ENCODE peak calls at places on chromosome 16, in seven cellular contexts. One of them, this sample, is unnamed.

GRCh38 chr16:51388516-51388951 is 237.5 kb upstream of the SALL1 start:
- DNase-seq in heart left ventricle: no peak
- DNase-seq in transverse colon: no peak
- DNase-seq in breast epithelium: no peak
- DNase-seq in IMR-90: no peak
- DNase-seq in ovary: no peak
- DNase-seq in H54: no peak
- DNase-seq in this sample: no peak

GRCh38 chr16:71431176-71431575 is 10.7 kb downstream of the TLE7 start:
- DNase-seq in transverse colon: no peak
- DNase-seq in ovary: no peak
- DNase-seq in IMR-90: no peak
- DNase-seq in heart left ventricle: no peak
- DNase-seq in H54: no peak
- DNase-seq in breast epithelium: no peak
- DNase-seq in this sample: no peak

GRCh38 chr16:64012166-64012565 is 1109.7 kb downstream of the CDH11 start:
- DNase-seq in H54: no peak
- DNase-seq in breast epithelium: no peak
- DNase-seq in transverse colon: no peak
- DNase-seq in ovary: no peak
- DNase-seq in IMR-90: no peak
- DNase-seq in heart left ventricle: no peak
- DNase-seq in this sample: no peak

GRCh38 chr16:81879625-81880024 is 100.5 kb downstream of the PLCG2 start:
- DNase-seq in heart left ventricle: no peak
- DNase-seq in breast epithelium: no peak
- DNase-seq in transverse colon: no peak
- DNase-seq in ovary: no peak
- DNase-seq in H54: no peak
- DNase-seq in IMR-90: no peak
- DNase-seq in this sample: no peak

GRCh38 chr16:87725596-87726235 is 40.1 kb downstream of the KLHDC4 start:
- DNase-seq in ovary: no peak
- DNase-seq in breast epithelium: no peak
- DNase-seq in IMR-90: peak; percentile 74
- DNase-seq in transverse colon: no peak
- DNase-seq in heart left ventricle: no peak
- DNase-seq in H54: no peak
- DNase-seq in this sample: no peak

GRCh38 chr16:76360384-76360783 is 83.2 kb downstream of the CNTNAP4 start:
- DNase-seq in heart left ventricle: no peak
- DNase-seq in ovary: no peak
- DNase-seq in breast epithelium: no peak
- DNase-seq in H54: no peak
- DNase-seq in IMR-90: no peak
- DNase-seq in transverse colon: no peak
- DNase-seq in this sample: no peak

GRCh38 chr16:49340466-49340865 is 33.1 kb upstream of the C16orf78 start:
- DNase-seq in IMR-90: no peak
- DNase-seq in breast epithelium: no peak
- DNase-seq in H54: no peak
- DNase-seq in transverse colon: no peak
- DNase-seq in ovary: no peak
- DNase-seq in heart left ventricle: no peak
- DNase-seq in this sample: no peak

GRCh38 chr16:75377971-75378386 is 55.3 kb downstream of the CFDP1 start:
- DNase-seq in ovary: peak; percentile 60
- DNase-seq in H54: peak; percentile 43
- DNase-seq in breast epithelium: peak; percentile 28
- DNase-seq in transverse colon: no peak
- DNase-seq in IMR-90: peak; percentile 97
- DNase-seq in heart left ventricle: no peak
- DNase-seq in this sample: no peak

GRCh38 chr16:57277586-57277985 is 6.9 kb downstream of the PLLP start:
- DNase-seq in ovary: no peak
- DNase-seq in breast epithelium: no peak
- DNase-seq in transverse colon: no peak
- DNase-seq in heart left ventricle: no peak
- DNase-seq in IMR-90: peak; percentile 60
- DNase-seq in H54: peak; percentile 91
- DNase-seq in this sample: no peak

GRCh38 chr16:66699898-66700297 is 3.4 kb upstream of the CMTM4 start:
- DNase-seq in heart left ventricle: no peak
- DNase-seq in transverse colon: no peak
- DNase-seq in H54: no peak
- DNase-seq in breast epithelium: no peak
- DNase-seq in ovary: no peak
- DNase-seq in IMR-90: no peak
- DNase-seq in this sample: no peak

GRCh38 chr16:3979070-3979469 is 98.6 kb upstream of the CREBBP start:
- DNase-seq in transverse colon: no peak
- DNase-seq in heart left ventricle: no peak
- DNase-seq in H54: no peak
- DNase-seq in breast epithelium: no peak
- DNase-seq in ovary: no peak
- DNase-seq in IMR-90: no peak
- DNase-seq in this sample: no peak

GRCh38 chr16:25135239-25135878 is 23.8 kb downstream of the LCMT1 start:
- DNase-seq in transverse colon: peak; percentile 36
- DNase-seq in breast epithelium: no peak
- DNase-seq in heart left ventricle: no peak
- DNase-seq in H54: peak; percentile 52
- DNase-seq in ovary: no peak
- DNase-seq in IMR-90: peak; percentile 83
- DNase-seq in this sample: no peak

GRCh38 chr16:57657228-57657627 is 10.9 kb upstream of the ADGRG3 start:
- DNase-seq in breast epithelium: no peak
- DNase-seq in ovary: no peak
- DNase-seq in IMR-90: no peak
- DNase-seq in transverse colon: no peak
- DNase-seq in heart left ventricle: no peak
- DNase-seq in H54: no peak
- DNase-seq in this sample: no peak

GRCh38 chr16:50213939-50214519 is 52.3 kb upstream of the ADCY7 start:
- DNase-seq in H54: no peak
- DNase-seq in IMR-90: peak; percentile 62
- DNase-seq in heart left ventricle: no peak
- DNase-seq in ovary: no peak
- DNase-seq in breast epithelium: no peak
- DNase-seq in transverse colon: no peak
- DNase-seq in this sample: no peak

GRCh38 chr16:12531937-12532336 is 271.8 kb downstream of the CPPED1 start:
- DNase-seq in ovary: no peak
- DNase-seq in H54: no peak
- DNase-seq in transverse colon: no peak
- DNase-seq in breast epithelium: no peak
- DNase-seq in IMR-90: peak; percentile 51
- DNase-seq in heart left ventricle: no peak
- DNase-seq in this sample: no peak

GRCh38 chr16:56382901-56383355 is 42.4 kb downstream of the AMFR start:
- DNase-seq in ovary: no peak
- DNase-seq in H54: peak; percentile 61
- DNase-seq in breast epithelium: peak; percentile 39
- DNase-seq in heart left ventricle: no peak
- DNase-seq in IMR-90: peak; percentile 87
- DNase-seq in transverse colon: no peak
- DNase-seq in this sample: no peak

GRCh38 chr16:54985668-54986067 is 55.0 kb downstream of the IRX5 start:
- DNase-seq in ovary: no peak
- DNase-seq in heart left ventricle: no peak
- DNase-seq in IMR-90: no peak
- DNase-seq in transverse colon: no peak
- DNase-seq in H54: no peak
- DNase-seq in breast epithelium: no peak
- DNase-seq in this sample: no peak

GRCh38 chr16:55257971-55258613 is 65.9 kb upstream of the IRX6 start:
- DNase-seq in breast epithelium: no peak
- DNase-seq in IMR-90: peak; percentile 26
- DNase-seq in transverse colon: peak; percentile 71
- DNase-seq in heart left ventricle: peak; percentile 23
- DNase-seq in H54: peak; percentile 21
- DNase-seq in ovary: no peak
- DNase-seq in this sample: peak; percentile 6

DNA sequence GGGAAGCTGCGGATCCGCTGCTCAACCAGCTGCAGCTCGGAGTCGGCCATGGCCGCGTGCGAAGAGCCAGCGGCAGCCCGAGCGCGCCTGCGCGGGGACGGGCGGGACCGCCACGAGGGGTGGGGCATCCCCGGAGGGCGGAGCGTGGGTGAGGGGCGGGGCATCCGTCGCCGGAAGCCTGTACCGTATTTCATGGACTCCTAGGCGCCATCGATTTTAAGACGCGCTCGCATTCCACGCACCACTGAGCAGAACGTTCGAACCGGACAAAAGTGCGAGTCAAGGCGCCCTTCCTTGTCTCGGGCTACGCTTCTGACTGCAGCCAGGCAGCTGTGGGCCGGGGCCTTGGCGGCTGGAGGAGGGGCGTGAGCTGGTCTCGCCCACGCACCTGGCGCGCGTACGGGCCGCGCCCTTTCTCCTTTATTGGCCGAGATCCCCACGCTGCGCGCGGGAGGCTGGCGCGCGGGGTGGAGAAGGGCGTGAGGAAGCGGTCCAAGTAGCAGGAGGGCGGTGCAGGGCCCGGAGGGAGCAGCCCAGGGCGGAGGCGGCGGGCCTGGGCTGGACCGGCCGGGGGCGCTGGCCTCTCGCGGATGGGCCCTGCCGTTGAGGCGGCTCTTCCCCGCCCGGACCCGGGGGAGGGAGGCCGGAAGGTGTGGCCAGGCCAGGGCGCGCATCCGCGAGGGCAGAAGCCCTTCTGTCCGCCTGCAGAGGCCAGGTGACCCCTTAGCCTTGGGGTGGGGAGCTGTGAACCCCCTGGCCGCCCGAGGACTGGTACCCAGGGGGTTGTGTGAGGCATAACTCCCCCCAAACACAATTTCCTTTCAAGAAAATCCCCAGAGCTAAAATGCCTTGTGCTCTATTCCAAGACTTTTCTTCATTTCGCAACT is at the start of gene APRT:
- DNase-seq in heart left ventricle: peak; percentile 95
- DNase-seq in H54: peak; percentile 88
- DNase-seq in ovary: peak; percentile 96
- DNase-seq in transverse colon: peak; percentile 97
- DNase-seq in breast epithelium: peak; percentile 93
- DNase-seq in IMR-90: peak; percentile 95
- DNase-seq in this sample: peak; percentile 95
- TF ChIP-seq POLR2A in heart left ventricle: no peak
- TF ChIP-seq POLR2A in H54: peak; percentile 71
- TF ChIP-seq POLR2A in ovary: peak; percentile 16
- TF ChIP-seq POLR2A in transverse colon: peak; percentile 80
- TF ChIP-seq POLR2A in breast epithelium: no peak
- TF ChIP-seq POLR2A in IMR-90: peak; percentile 87
- TF ChIP-seq POLR2A in this sample: peak; percentile 75

GRCh38 chr16:53511403-53512280 is 8.6 kb upstream of the AKTIP start:
- DNase-seq in breast epithelium: peak; percentile 53
- DNase-seq in IMR-90: no peak
- DNase-seq in H54: no peak
- DNase-seq in ovary: no peak
- DNase-seq in heart left ventricle: no peak
- DNase-seq in transverse colon: no peak
- DNase-seq in this sample: no peak
- TF ChIP-seq POLR2A in breast epithelium: no peak
- TF ChIP-seq POLR2A in IMR-90: no peak
- TF ChIP-seq POLR2A in H54: no peak
- TF ChIP-seq POLR2A in ovary: no peak
- TF ChIP-seq POLR2A in heart left ventricle: no peak
- TF ChIP-seq POLR2A in transverse colon: no peak
- TF ChIP-seq POLR2A in this sample: no peak

GRCh38 chr16:84421938-84422220 is 53.5 kb downstream of the ATP2C2 start:
- DNase-seq in breast epithelium: no peak
- DNase-seq in transverse colon: no peak
- DNase-seq in H54: no peak
- DNase-seq in IMR-90: no peak
- DNase-seq in heart left ventricle: no peak
- DNase-seq in ovary: no peak
- DNase-seq in this sample: no peak

GRCh38 chr16:84423416-84423837 is 55.1 kb downstream of the ATP2C2 start:
- DNase-seq in H54: peak; percentile 50
- DNase-seq in breast epithelium: no peak
- DNase-seq in IMR-90: peak; percentile 52
- DNase-seq in ovary: no peak
- DNase-seq in transverse colon: no peak
- DNase-seq in heart left ventricle: no peak
- DNase-seq in this sample: no peak

GRCh38 chr16:84419730-84420129 is 51.4 kb downstream of the ATP2C2 start:
- DNase-seq in H54: no peak
- DNase-seq in IMR-90: no peak
- DNase-seq in transverse colon: no peak
- DNase-seq in heart left ventricle: no peak
- DNase-seq in ovary: no peak
- DNase-seq in breast epithelium: no peak
- DNase-seq in this sample: no peak

GRCh38 chr16:84418056-84418849 is 49.9 kb downstream of the ATP2C2 start:
- DNase-seq in transverse colon: no peak
- DNase-seq in heart left ventricle: no peak
- DNase-seq in ovary: no peak
- DNase-seq in breast epithelium: no peak
- DNase-seq in IMR-90: no peak
- DNase-seq in H54: no peak
- DNase-seq in this sample: no peak

GRCh38 chr16:84421081-84421937 is 53.0 kb downstream of the ATP2C2 start:
- DNase-seq in H54: no peak
- DNase-seq in transverse colon: no peak
- DNase-seq in IMR-90: no peak
- DNase-seq in heart left ventricle: no peak
- DNase-seq in breast epithelium: no peak
- DNase-seq in ovary: no peak
- DNase-seq in this sample: no peak
- TF ChIP-seq POLR2A in H54: no peak
- TF ChIP-seq POLR2A in transverse colon: no peak
- TF ChIP-seq POLR2A in IMR-90: no peak
- TF ChIP-seq POLR2A in heart left ventricle: no peak
- TF ChIP-seq POLR2A in breast epithelium: no peak
- TF ChIP-seq POLR2A in ovary: no peak
- TF ChIP-seq POLR2A in this sample: no peak

DNA sequence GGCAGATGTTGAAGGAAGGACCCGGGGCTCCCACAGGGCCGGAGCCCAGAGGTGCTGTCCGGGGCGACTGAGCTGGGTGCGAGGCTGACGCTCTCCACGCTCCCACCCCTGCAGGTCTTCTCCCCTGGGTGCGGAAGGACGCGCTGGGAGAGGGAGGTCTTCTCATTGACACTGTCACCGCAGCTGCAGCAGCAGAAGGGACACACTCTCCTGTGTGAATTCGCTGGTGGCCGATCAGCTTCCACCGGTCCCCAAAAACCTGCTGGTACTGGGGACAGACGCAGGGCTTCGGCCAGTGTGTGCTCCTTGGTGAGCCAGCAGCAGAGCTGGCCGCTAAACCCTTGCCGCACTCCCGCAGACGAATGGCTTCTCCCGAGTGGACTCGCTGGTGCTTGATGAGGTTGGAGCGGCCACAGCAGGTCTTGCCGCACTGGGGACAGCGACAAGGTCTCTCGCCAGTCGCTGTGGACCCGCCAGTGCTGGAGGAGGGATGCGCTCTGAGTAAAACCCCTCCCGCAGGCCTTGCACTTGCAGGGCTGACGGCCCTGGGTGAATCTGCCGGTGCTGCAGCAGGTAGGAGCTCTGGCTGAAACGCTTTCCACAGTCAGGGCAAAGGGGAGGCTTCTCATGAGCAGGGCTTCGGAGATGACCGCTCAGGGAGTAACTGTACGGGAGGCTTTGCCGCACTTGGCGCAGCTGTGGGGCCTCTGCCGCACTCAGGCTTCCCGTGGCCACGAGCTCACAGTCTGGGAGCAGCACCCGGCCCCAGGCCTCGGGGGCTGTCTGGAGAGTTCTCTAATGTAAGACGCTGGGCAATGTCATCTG is 6.2 kb downstream of the ZNF843 start:
- DNase-seq in IMR-90: no peak
- DNase-seq in ovary: no peak
- DNase-seq in H54: no peak
- DNase-seq in transverse colon: no peak
- DNase-seq in breast epithelium: no peak
- DNase-seq in heart left ventricle: no peak
- DNase-seq in this sample: no peak
- TF ChIP-seq POLR2A in IMR-90: no peak
- TF ChIP-seq POLR2A in ovary: no peak
- TF ChIP-seq POLR2A in H54: no peak
- TF ChIP-seq POLR2A in transverse colon: no peak
- TF ChIP-seq POLR2A in breast epithelium: no peak
- TF ChIP-seq POLR2A in heart left ventricle: no peak
- TF ChIP-seq POLR2A in this sample: no peak